ENCODE peak calls at places on chromosomes 7 and 10, in six cellular contexts. H is AG10803; L is activated CD4-positive, alpha-beta T cell treated with anti-CD3 and anti-CD28 coated beads for 24 hours; I is psoas muscle; A is HFFc6; F is amygdala. N is an unnamed sample.

GRCh38 chr7:1555046-1555812 is 776 bp downstream of the TMEM184A start:
- DNase-seq in L (no peak), I (peak), H (peak), A (peak), F (no peak), N (peak)

GRCh38 chr10:13503745-13504463 is 24.9 kb downstream of the BEND7 start:
- DNase-seq in A (peak), L (no peak), F (no peak), H (peak), I (no peak), N (peak)

GRCh38 chr7:17994079-17994478 is 33.6 kb downstream of the PRPS1L1 start:
- DNase-seq in F (no peak), H (no peak), A (no peak), I (no peak), L (no peak), N (no peak)

GRCh38 chr7:73308074-73308664 is 457 bp downstream of the NSUN5 start:
- DNase-seq in A (no peak), L (no peak), F (no peak), I (no peak), H (no peak), N (no peak)

GRCh38 chr10:10792681-10793080 is 225.0 kb upstream of the CELF2 start:
- DNase-seq in H (peak), I (no peak), A (peak), F (no peak), L (no peak), N (peak)

GRCh38 chr10:72630144-72630543 is 4.3 kb upstream of the MICU1 start:
- DNase-seq in L (no peak), F (no peak), H (no peak), A (no peak), I (no peak), N (no peak)

GRCh38 chr7:142012825-142013506 is 17.3 kb downstream of the MGAM start:
- DNase-seq in F (no peak), A (no peak), H (no peak), L (no peak), I (no peak), N (peak)

GRCh38 chr10:47020491-47020890 is 109.3 kb downstream of the PTPN20 start:
- DNase-seq in H (peak), I (peak), L (no peak), F (no peak), A (peak), N (peak)

GRCh38 chr7:120394595-120394994 is 121.6 kb downstream of the KCND2 start:
- DNase-seq in F (no peak), H (no peak), L (no peak), I (no peak), A (no peak), N (no peak)

GRCh38 chr7:26705567-26705966 is 158.8 kb downstream of the SKAP2 start:
- DNase-seq in I (no peak), F (no peak), H (peak), A (peak), L (no peak), N (peak)

GRCh38 chr10:127148933-127149220 is 47.5 kb downstream of the INSYN2A start:
- DNase-seq in F (no peak), H (peak), I (no peak), L (no peak), A (peak), N (peak)

GRCh38 chr7:155974186-155974897 is 162.1 kb upstream of the SHH start:
- DNase-seq in F (no peak), A (no peak), I (no peak), L (no peak), H (no peak), N (no peak)

GRCh38 chr7:100353685-100354330 is 4.1 kb upstream of the PILRB start:
- DNase-seq in A (no peak), F (no peak), I (no peak), L (no peak), H (no peak), N (no peak)

GRCh38 chr7:47210283-47210854 is 371.5 kb downstream of the TNS3 start:
- DNase-seq in A (no peak), F (no peak), I (no peak), L (no peak), H (no peak), N (no peak)

GRCh38 chr10:81018898-81019890 is 481.5 kb downstream of the SH2D4B start:
- DNase-seq in A (peak), L (no peak), F (no peak), I (no peak), H (peak), N (peak)